ENCODE peak calls at places on chromosomes 1 and 21, in four cellular contexts. B is A549, L is mucosa of descending colon, G is pancreas. A is an unnamed sample.
A peak's percentile ranks its signal among the peaks of the same experiment; 100 is the strongest.

GRCh38 chr1:112409416-112409815 is 13.4 kb downstream of the CTTNBP2NL start:
- DNase-seq in B (no peak), L (peak; percentile 66), G (no peak), A (no peak)

GRCh38 chr1:44839561-44839960 is 3.5 kb downstream of the PTCH2 start:
- DNase-seq in B (no peak), L (no peak), G (no peak), A (no peak)

GRCh38 chr1:104987210-104987609 is 1237.5 kb downstream of the AMY1C start:
- DNase-seq in B (no peak), L (no peak), G (no peak), A (no peak)

GRCh38 chr1:56933161-56933560 is 32.7 kb downstream of the C8B start:
- DNase-seq in B (no peak), L (no peak), G (no peak), A (no peak)

GRCh38 chr1:223639333-223639749 is 26.2 kb downstream of the CAPN8 start:
- DNase-seq in B (no peak), L (no peak), G (no peak), A (no peak)

GRCh38 chr1:222817529-222817928 is 2.7 kb downstream of the DISP1 start:
- DNase-seq in B (peak; percentile 41), L (no peak), G (no peak), A (no peak)

GRCh38 chr1:193462629-193463320 is 276.4 kb upstream of the B3GALT2 start:
- DNase-seq in B (no peak), L (no peak), G (no peak), A (no peak)

GRCh38 chr1:216310776-216311175 is 112.5 kb downstream of the USH2A start:
- DNase-seq in B (no peak), L (peak; percentile 20), G (no peak), A (no peak)

GRCh38 chr1:110262846-110263631 is 52.9 kb downstream of the KCNC4 start:
- DNase-seq in B (no peak), L (no peak), G (no peak), A (no peak)

GRCh38 chr1:29148656-29149491 is 25.2 kb upstream of the TMEM200B start:
- DNase-seq in B (no peak), L (no peak), G (no peak), A (no peak)

GRCh38 chr1:224333309-224333926 is 3.4 kb upstream of the NVL start:
- DNase-seq in B (no peak), L (peak; percentile 54), G (no peak), A (no peak)

GRCh38 chr21:29064850-29065481 is 8.5 kb downstream of the CCT8 start:
- DNase-seq in B (no peak), L (no peak), G (no peak), A (no peak)

GRCh38 chr1:236608930-236609726 is 4.8 kb upstream of the HEATR1 start:
- DNase-seq in B (peak; percentile 55), L (peak; percentile 60), G (no peak), A (peak; percentile 71)

GRCh38 chr1:46043491-46044017 is 88.9 kb downstream of the PIK3R3 start:
- DNase-seq in B (no peak), L (no peak), G (no peak), A (no peak)

GRCh38 chr21:23977971-23978370 is 1629.3 kb downstream of the MRPL39 start:
- DNase-seq in B (no peak), L (no peak), G (no peak), A (no peak)

GRCh38 chr1:12384836-12385456 is 155.1 kb downstream of the VPS13D start:
- DNase-seq in B (no peak), L (no peak), G (no peak), A (no peak)

GRCh38 chr1:197615693-197616011 is 159.6 kb downstream of the DENND1B start:
- DNase-seq in B (no peak), L (no peak), G (no peak), A (no peak)

GRCh38 chr1:205787287-205787916 is 12.1 kb upstream of the RAB29 start:
- DNase-seq in B (no peak), L (no peak), G (no peak), A (no peak)

GRCh38 chr1:27394925-27395324 is 2.5 kb downstream of the GPR3 start:
- DNase-seq in B (no peak), L (no peak), G (peak; percentile 23), A (no peak)

GRCh38 chr1:105793541-105794146 is 1262.8 kb upstream of the PRMT6 start:
- DNase-seq in B (no peak), L (peak; percentile 75), G (no peak), A (no peak)

GRCh38 chr1:234987415-234988159 is 141.1 kb downstream of the TOMM20 start:
- DNase-seq in B (peak; percentile 55), L (no peak), G (no peak), A (peak; percentile 82)

GRCh38 chr1:4019606-4020331 is 119.7 kb upstream of the C1orf174 start:
- DNase-seq in B (no peak), L (no peak), G (no peak), A (no peak)

GRCh38 chr1:6025269-6026094 is 20.2 kb upstream of the KCNAB2 start:
- DNase-seq in B (no peak), L (no peak), G (peak; percentile 37), A (no peak)

GRCh38 chr1:110433803-110434202 is 17.1 kb upstream of the PROK1 start:
- DNase-seq in B (peak; percentile 64), L (peak; percentile 3), G (no peak), A (peak; percentile 23)

GRCh38 chr1:208520700-208521099 is 276.5 kb upstream of the PLXNA2 start:
- DNase-seq in B (no peak), L (no peak), G (no peak), A (no peak)
- TF ChIP-seq CTCF in B (no peak), L (no peak), G (no peak), A (no peak)

DNA sequence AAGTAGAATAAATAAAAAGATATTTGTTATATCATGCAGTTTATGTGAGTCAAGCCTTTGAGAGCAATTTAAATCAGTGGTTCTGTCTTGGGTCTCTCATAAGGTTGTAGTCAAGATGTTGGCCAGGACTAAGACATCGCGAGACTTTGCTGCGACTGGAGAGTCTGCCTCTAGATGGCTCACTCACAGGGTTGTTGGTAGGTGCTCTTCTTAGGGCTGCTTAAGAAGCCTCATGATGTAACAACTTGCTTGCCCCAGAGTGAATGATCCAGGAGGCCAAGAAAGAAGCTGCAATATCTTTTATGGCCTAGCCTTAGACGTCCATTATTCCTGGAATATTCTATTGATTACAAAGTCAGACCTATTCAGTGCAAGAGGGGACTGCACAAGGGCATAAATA is 73.1 kb upstream of the CACHD1 start:
- DNase-seq in B (no peak), L (no peak), G (no peak), A (no peak)
- TF ChIP-seq CTCF in B (no peak), L (no peak), G (no peak), A (no peak)

GRCh38 chr1:113980120-113980519 is 846 bp downstream of the OLFML3 start:
- DNase-seq in B (no peak), L (peak; percentile 29), G (peak; percentile 88), A (peak; percentile 74)

GRCh38 chr1:113975211-113975895 is 3.9 kb upstream of the OLFML3 start:
- DNase-seq in B (no peak), L (no peak), G (no peak), A (no peak)

GRCh38 chr1:113978863-113979702 is at the start of gene OLFML3:
- DNase-seq in B (peak; percentile 37), L (peak; percentile 93), G (peak; percentile 65), A (peak; percentile 92)

GRCh38 chr1:113972954-113973353 is 6.3 kb upstream of the OLFML3 start:
- DNase-seq in B (no peak), L (no peak), G (peak; percentile 57), A (no peak)

GRCh38 chr1:113976609-113977278 is 2.5 kb upstream of the OLFML3 start:
- DNase-seq in B (peak; percentile 12), L (no peak), G (no peak), A (no peak)
- TF ChIP-seq CTCF in B (peak; percentile 21), L (no peak), G (no peak), A (no peak)

GRCh38 chr1:53135735-53136114 is 6.7 kb downstream of the SLC1A7 start:
- DNase-seq in B (no peak), L (peak; percentile 71), G (no peak), A (no peak)

GRCh38 chr1:53138991-53139884 is 3.2 kb downstream of the SLC1A7 start:
- DNase-seq in B (no peak), L (no peak), G (no peak), A (no peak)

GRCh38 chr1:53139911-53140310 is 2.5 kb downstream of the SLC1A7 start:
- DNase-seq in B (no peak), L (no peak), G (no peak), A (no peak)

GRCh38 chr1:53134961-53135734 is 7.3 kb downstream of the SLC1A7 start:
- DNase-seq in B (no peak), L (no peak), G (no peak), A (no peak)

GRCh38 chr1:53137729-53138128 is 4.7 kb downstream of the SLC1A7 start:
- DNase-seq in B (no peak), L (no peak), G (no peak), A (no peak)
- TF ChIP-seq CTCF in B (no peak), L (no peak), G (no peak), A (no peak)

DNA sequence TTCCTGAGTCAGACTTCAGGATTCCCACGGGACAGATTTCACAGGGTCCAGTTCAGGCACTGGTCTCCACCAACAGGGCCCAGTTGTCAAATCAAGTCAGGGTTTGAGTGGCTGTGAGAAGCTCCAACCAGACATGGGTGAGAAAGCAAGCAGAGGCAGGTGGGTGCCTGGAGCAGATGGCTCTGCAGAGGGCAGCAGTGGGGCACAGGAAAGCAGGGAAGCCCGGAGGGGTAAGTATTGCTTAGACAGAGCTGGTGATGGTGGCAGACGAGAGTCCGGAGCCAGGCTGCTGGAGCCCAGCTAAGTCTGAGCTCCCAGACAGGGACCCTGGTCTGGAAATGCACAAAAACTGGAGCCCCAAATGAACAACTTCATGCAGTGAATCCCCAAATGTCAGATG is 40.4 kb downstream of the RIMS3 start:
- DNase-seq in B (no peak), L (peak; percentile 66), G (no peak), A (peak; percentile 12)
- TF ChIP-seq CTCF in B (no peak), L (peak; percentile 29), G (peak; percentile 15), A (peak; percentile 41)

DNA sequence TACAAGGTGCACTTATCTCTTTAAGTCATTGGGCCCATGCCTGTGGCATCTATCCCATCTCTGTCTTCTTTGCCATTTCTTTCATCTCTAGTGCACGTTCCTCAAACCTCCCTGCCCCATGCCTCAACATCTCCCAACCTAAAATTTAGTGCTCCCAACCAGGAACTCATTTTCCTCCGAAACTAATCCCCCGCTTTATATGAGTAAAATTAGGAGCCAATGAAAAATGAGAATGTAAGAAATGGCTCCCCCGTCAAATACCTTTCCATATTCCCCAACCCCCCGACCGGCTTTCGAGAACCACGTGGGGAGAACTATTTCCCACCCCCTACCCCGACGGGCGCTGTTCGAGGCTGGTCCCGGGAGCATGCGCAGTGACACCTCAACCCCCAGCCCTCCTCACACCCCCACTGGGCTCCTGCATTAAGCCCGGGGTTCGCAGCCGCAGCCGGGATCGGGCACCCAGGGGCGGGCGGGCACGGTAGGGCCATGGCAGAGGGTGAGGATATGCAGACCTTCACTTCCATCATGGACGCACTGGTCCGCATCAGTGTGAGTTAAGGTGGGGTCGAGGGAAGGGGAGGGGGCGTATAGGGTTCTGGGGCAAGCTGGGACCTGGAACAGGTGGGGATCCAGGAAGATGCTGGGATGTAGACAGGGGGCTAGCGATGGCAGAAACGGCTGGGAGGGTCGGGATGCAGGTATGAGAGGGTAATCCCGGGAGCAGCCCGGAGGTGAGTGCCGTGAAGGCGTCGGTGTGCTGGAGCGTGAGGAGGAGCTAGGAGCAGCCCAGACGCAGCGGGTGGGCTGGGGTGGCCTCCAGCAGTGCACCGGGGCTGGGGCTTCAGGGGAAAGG is at the start of gene TRIM46:
- DNase-seq in B (peak; percentile 80), L (no peak), G (peak; percentile 79), A (no peak)
- TF ChIP-seq CTCF in B (peak; percentile 27), L (peak; percentile 5), G (no peak), A (no peak)

A was measured in heart right ventricle.